ENCODE peak calls at places on chromosomes 1 and 21, in eight cellular contexts. D, M, U, N, T, O, A and R are unnamed samples.

GRCh38 chr21:15057290-15057689 is 7.5 kb downstream of the NRIP1 start:
- DNase-seq in M (peak), N (no peak), A (no peak), D (peak), T (no peak), U (no peak), O (no peak), R (no peak)

GRCh38 chr1:180228648-180229482 is 1.2 kb upstream of the LHX4 start:
- DNase-seq in D (peak), A (peak), M (peak), O (no peak), T (no peak), N (no peak), U (peak), R (no peak)

GRCh38 chr1:27638805-27639204 is 3.8 kb upstream of the FGR start:
- DNase-seq in D (no peak), T (no peak), M (no peak), U (no peak), N (no peak), O (no peak), A (no peak), R (no peak)

GRCh38 chr1:109259674-109260557 is 10.6 kb downstream of the CELSR2 start:
- DNase-seq in D (no peak), M (peak), U (no peak), N (no peak), T (no peak), O (no peak), A (no peak), R (no peak)

GRCh38 chr1:32924881-32925344 is 23.7 kb upstream of the TMEM54 start:
- DNase-seq in T (no peak), D (no peak), O (no peak), N (no peak), A (peak), U (no peak), M (no peak), R (no peak)

GRCh38 chr1:185483647-185484450 is 166.8 kb upstream of the IVNS1ABP start:
- DNase-seq in T (no peak), A (no peak), M (peak), U (no peak), O (no peak), D (peak), N (no peak), R (no peak)

GRCh38 chr1:230052665-230053064 is 14.4 kb upstream of the GALNT2 start:
- DNase-seq in T (no peak), O (no peak), M (no peak), U (no peak), D (no peak), N (no peak), A (no peak), R (no peak)

GRCh38 chr1:69414574-69414973 is 153.1 kb upstream of the LRRC7 start:
- DNase-seq in A (no peak), N (no peak), D (no peak), M (no peak), T (no peak), U (no peak), O (no peak), R (no peak)

GRCh38 chr1:230105754-230106625 is 39.0 kb downstream of the GALNT2 start:
- DNase-seq in A (no peak), T (no peak), M (no peak), O (no peak), D (peak), U (no peak), N (no peak), R (no peak)

GRCh38 chr1:177983087-177983823 is 13.4 kb upstream of the SEC16B start:
- DNase-seq in A (no peak), N (no peak), M (peak), T (no peak), D (no peak), O (no peak), U (no peak), R (no peak)

GRCh38 chr21:26800455-26801454 is 44.5 kb downstream of the ADAMTS1 start:
- DNase-seq in M (no peak), N (no peak), U (peak), T (no peak), A (no peak), O (no peak), D (no peak), R (no peak)

GRCh38 chr1:29736582-29737188 is 500.4 kb downstream of the PTPRU start:
- DNase-seq in N (no peak), M (no peak), O (no peak), T (no peak), U (no peak), A (peak), D (peak), R (no peak)

GRCh38 chr1:23194119-23194984 is 22.9 kb downstream of the HTR1D start:
- DNase-seq in A (no peak), T (no peak), O (no peak), D (peak), M (peak), N (no peak), U (no peak), R (no peak)

GRCh38 chr1:46303872-46304326 is 401 bp downstream of the UQCRH start:
- DNase-seq in M (peak), D (no peak), N (no peak), A (no peak), T (no peak), O (no peak), U (no peak), R (no peak)

GRCh38 chr1:213986925-213987250 is 885 bp upstream of the PROX1 start:
- DNase-seq in N (no peak), A (no peak), T (no peak), M (no peak), D (no peak), O (no peak), U (no peak), R (no peak)

GRCh38 chr1:110339427-110340206 is 440 bp downstream of the RBM15 start:
- DNase-seq in O (peak), T (peak), M (peak), N (peak), A (peak), D (peak), U (no peak), R (no peak)

GRCh38 chr1:40825430-40825778 is 36.8 kb downstream of the CITED4 start:
- DNase-seq in T (peak), O (no peak), N (no peak), U (no peak), A (no peak), D (peak), M (no peak), R (no peak)

GRCh38 chr1:219279017-219279770 is 105.5 kb downstream of the LYPLAL1 start:
- DNase-seq in D (no peak), A (no peak), M (no peak), N (no peak), T (no peak), O (no peak), U (no peak), R (no peak)

GRCh38 chr1:24555591-24556413 is at the start of gene NCMAP:
- DNase-seq in O (peak), T (no peak), D (peak), N (peak), U (no peak), A (peak), M (peak), R (no peak)

GRCh38 chr1:98188769-98189168 is 267.9 kb upstream of the DPYD start:
- DNase-seq in U (no peak), N (no peak), A (no peak), T (no peak), M (no peak), O (no peak), D (no peak), R (no peak)

GRCh38 chr1:243343970-243344749 is 88.3 kb downstream of the SDCCAG8 start:
- DNase-seq in A (no peak), O (no peak), N (no peak), D (peak), U (no peak), M (peak), T (no peak), R (peak)